ENCODE peak calls at places on chromosome 11, in eight cellular contexts. C is right cardiac atrium; J is astrocyte of the spinal cord; V is suprapubic skin; I is uterus; B is C1 segment of cervical spinal cord; A is fibroblast of mammary gland; D is activated naive CD4-positive, alpha-beta T cell. G is an unnamed sample.

GRCh38 chr11:62124186-62125113 is 639 bp downstream of the INCENP start:
- DNase-seq in C (peak), J (peak), V (no peak), I (no peak), B (no peak), A (peak), D (no peak), G (peak)

GRCh38 chr11:69598147-69598546 is 42.8 kb upstream of the CCND1 start:
- DNase-seq in C (no peak), J (no peak), V (no peak), I (no peak), B (no peak), A (peak), D (no peak), G (no peak)

GRCh38 chr11:111531687-111532364 is 8.7 kb upstream of the LAYN start:
- DNase-seq in C (no peak), J (peak), V (no peak), I (no peak), B (no peak), A (peak), D (peak), G (no peak)

GRCh38 chr11:30346068-30346688 is 23.3 kb downstream of the ARL14EP start:
- DNase-seq in C (no peak), J (peak), V (no peak), I (no peak), B (no peak), A (peak), D (no peak), G (no peak)

GRCh38 chr11:100878474-100878873 is 191.4 kb downstream of the ARHGAP42 start:
- DNase-seq in C (no peak), J (peak), V (no peak), I (no peak), B (no peak), A (peak), D (no peak), G (no peak)

GRCh38 chr11:9780929-9781328 is 117.1 kb downstream of the SWAP70 start:
- DNase-seq in C (no peak), J (no peak), V (no peak), I (no peak), B (no peak), A (no peak), D (no peak), G (no peak)

GRCh38 chr11:65427691-65428577 is 5.3 kb downstream of the NEAT1 start:
- DNase-seq in C (no peak), J (peak), V (peak), I (peak), B (no peak), A (peak), D (no peak), G (peak)

GRCh38 chr11:94196363-94196762 is 67.7 kb downstream of the PANX1 start:
- DNase-seq in C (no peak), J (peak), V (no peak), I (no peak), B (no peak), A (peak), D (no peak), G (no peak)

GRCh38 chr11:24779791-24780190 is 282.9 kb downstream of the LUZP2 start:
- DNase-seq in C (no peak), J (no peak), V (no peak), I (no peak), B (no peak), A (no peak), D (no peak), G (no peak)

GRCh38 chr11:18248561-18248960 is at the start of gene SAA2:
- DNase-seq in C (no peak), J (no peak), V (no peak), I (no peak), B (no peak), A (no peak), D (no peak), G (no peak)

GRCh38 chr11:34850339-34850738 is 65.8 kb downstream of the APIP start:
- DNase-seq in C (no peak), J (no peak), V (no peak), I (no peak), B (no peak), A (no peak), D (no peak), G (no peak)

GRCh38 chr11:23903044-23903704 is 593.7 kb upstream of the LUZP2 start:
- DNase-seq in C (no peak), J (peak), V (no peak), I (no peak), B (no peak), A (peak), D (no peak), G (no peak)

GRCh38 chr11:69683764-69684333 is 8.7 kb upstream of the LTO1 start:
- DNase-seq in C (no peak), J (no peak), V (no peak), I (no peak), B (no peak), A (no peak), D (no peak), G (no peak)

GRCh38 chr11:2297623-2298030 is 4.1 kb downstream of the C11orf21 start:
- DNase-seq in C (no peak), J (no peak), V (no peak), I (no peak), B (no peak), A (no peak), D (no peak), G (no peak)

GRCh38 chr11:107590460-107591097 is 368 bp upstream of the ELMOD1 start:
- DNase-seq in C (no peak), J (no peak), V (no peak), I (no peak), B (no peak), A (no peak), D (no peak), G (no peak)

GRCh38 chr11:43399983-43400630 is 41.4 kb downstream of the TTC17 start:
- DNase-seq in C (no peak), J (peak), V (no peak), I (no peak), B (no peak), A (no peak), D (no peak), G (no peak)

GRCh38 chr11:33694346-33695050 is 6.1 kb downstream of the C11orf91 start:
- DNase-seq in C (no peak), J (no peak), V (no peak), I (no peak), B (no peak), A (no peak), D (no peak), G (no peak)

GRCh38 chr11:72624496-72625201 is 49.6 kb downstream of the PDE2A start:
- DNase-seq in C (peak), J (no peak), V (peak), I (no peak), B (no peak), A (no peak), D (no peak), G (peak)

GRCh38 chr11:12900496-12900895 is 108.6 kb upstream of the RASSF10 start:
- DNase-seq in C (no peak), J (peak), V (no peak), I (no peak), B (no peak), A (peak), D (no peak), G (no peak)

GRCh38 chr11:119370486-119371046 is 10.9 kb downstream of the USP2 start:
- DNase-seq in C (peak), J (no peak), V (peak), I (peak), B (no peak), A (no peak), D (no peak), G (no peak)

G was measured in left cardiac atrium.